ENCODE peak calls at places on chromosomes 5 and 9, in five cellular contexts. Q, J, D, X and T are unnamed samples.

GRCh38 chr5:116964438-116964837 is 389.8 kb upstream of the SEMA6A start:
- DNase-seq in J (no peak), Q (no peak), X (no peak), D (no peak), T (no peak)

GRCh38 chr5:83401122-83401620 is 70.4 kb upstream of the VCAN start:
- DNase-seq in D (no peak), X (peak), J (no peak), Q (peak), T (no peak)

GRCh38 chr9:121889990-121890563 is 203.0 kb downstream of the TTLL11 start:
- DNase-seq in Q (no peak), X (no peak), J (no peak), D (no peak), T (no peak)

GRCh38 chr5:94693043-94693822 is 74.8 kb downstream of the SLF1 start:
- DNase-seq in J (no peak), Q (peak), D (no peak), X (peak), T (no peak)

GRCh38 chr5:1907616-1908015 is 24.9 kb upstream of the IRX4 start:
- DNase-seq in Q (no peak), D (peak), X (no peak), J (no peak), T (no peak)

GRCh38 chr5:1417586-1418225 is 27.5 kb downstream of the SLC6A3 start:
- DNase-seq in Q (no peak), J (no peak), D (peak), X (no peak), T (no peak)

GRCh38 chr5:170403675-170404074 is 14.5 kb upstream of the KCNMB1 start:
- DNase-seq in J (no peak), X (no peak), Q (no peak), D (no peak), T (no peak)

GRCh38 chr9:123080444-123080843 is 47.0 kb downstream of the GPR21 start:
- DNase-seq in J (no peak), X (no peak), D (no peak), Q (no peak), T (no peak)

GRCh38 chr5:3285621-3286020 is 310.0 kb upstream of the IRX1 start:
- DNase-seq in J (no peak), Q (no peak), X (no peak), D (no peak), T (no peak)

GRCh38 chr5:16427572-16427971 is 38.0 kb downstream of the ZNF622 start:
- DNase-seq in X (no peak), J (no peak), D (no peak), Q (no peak), T (no peak)

GRCh38 chr5:97554992-97555981 is 372.2 kb upstream of the RIOK2 start:
- DNase-seq in X (no peak), Q (no peak), J (no peak), D (no peak), T (no peak)

GRCh38 chr5:527646-528591 is 3.7 kb upstream of the SLC9A3 start:
- DNase-seq in Q (no peak), D (no peak), J (no peak), X (no peak), T (peak)

GRCh38 chr5:171954721-171955120 is 51.7 kb downstream of the FBXW11 start:
- DNase-seq in Q (no peak), J (no peak), D (no peak), X (peak), T (no peak)

GRCh38 chr5:138824924-138825863 is 49.9 kb downstream of the LRRTM2 start:
- DNase-seq in D (no peak), Q (peak), X (peak), J (no peak), T (no peak)

GRCh38 chr9:99801775-99802174 is 19.9 kb upstream of the NR4A3 start:
- DNase-seq in Q (no peak), D (no peak), J (no peak), X (no peak), T (no peak)

GRCh38 chr5:53908752-53909151 is 348.3 kb downstream of the NDUFS4 start:
- DNase-seq in Q (no peak), X (no peak), D (no peak), J (no peak), T (no peak)

GRCh38 chr5:162209005-162209605 is 141.5 kb downstream of the GABRG2 start:
- DNase-seq in J (peak), D (no peak), Q (no peak), X (peak), T (peak)

GRCh38 chr5:114789773-114790402 is 379.8 kb downstream of the TRIM36 start:
- DNase-seq in Q (no peak), J (no peak), X (peak), D (no peak), T (no peak)

GRCh38 chr5:8136271-8136670 is 267.3 kb downstream of the MTRR start:
- DNase-seq in X (no peak), Q (no peak), J (no peak), D (no peak), T (no peak)

GRCh38 chr5:130975847-130976246 is 189.2 kb downstream of the HINT1 start:
- DNase-seq in J (no peak), X (no peak), D (no peak), Q (no peak), T (no peak)

GRCh38 chr9:21616082-21616778 is 134.1 kb upstream of the IFNE start:
- DNase-seq in J (no peak), D (no peak), X (peak), Q (no peak), T (no peak)

GRCh38 chr5:149203896-149204544 is 62.7 kb downstream of the ABLIM3 start:
- DNase-seq in J (no peak), Q (no peak), D (no peak), X (no peak), T (no peak)

GRCh38 chr9:34190996-34191892 is 12.4 kb downstream of the UBAP1 start:
- DNase-seq in Q (no peak), J (no peak), X (peak), D (peak), T (no peak)

GRCh38 chr9:21565137-21565536 is 83.0 kb upstream of the IFNE start:
- DNase-seq in J (no peak), D (no peak), Q (no peak), X (no peak), T (no peak)

GRCh38 chr9:113872485-113873143 is 3.5 kb upstream of the ZNF618 start:
- DNase-seq in X (no peak), Q (no peak), D (no peak), J (no peak), T (no peak)

GRCh38 chr5:65171645-65172044 is 310.1 kb downstream of the ADAMTS6 start:
- DNase-seq in X (no peak), D (no peak), J (no peak), Q (no peak), T (no peak)

GRCh38 chr9:98805506-98806272 is 1.8 kb upstream of the GALNT12 start:
- DNase-seq in Q (no peak), X (peak), D (no peak), J (no peak), T (no peak)

GRCh38 chr9:98251554-98251953 is 3.9 kb downstream of the TBC1D2 start:
- DNase-seq in X (peak), D (no peak), J (no peak), Q (no peak), T (no peak)

GRCh38 chr9:75417471-75417870 is 329.2 kb downstream of the OSTF1 start:
- DNase-seq in D (no peak), Q (no peak), X (no peak), J (no peak), T (no peak)

GRCh38 chr9:34237836-34238235 is 59.0 kb downstream of the UBAP1 start:
- DNase-seq in D (no peak), J (no peak), Q (no peak), X (no peak), T (no peak)

GRCh38 chr9:82597225-82598158 is 465.4 kb downstream of the RASEF start:
- DNase-seq in Q (no peak), D (no peak), J (no peak), X (peak), T (no peak)

GRCh38 chr9:116237456-116237855 is 83.9 kb downstream of the PAPPA start:
- DNase-seq in X (no peak), D (no peak), Q (no peak), J (no peak), T (no peak)

GRCh38 chr9:85741875-85742629 is at the start of gene AGTPBP1:
- DNase-seq in J (peak), Q (peak), X (peak), D (peak), T (peak)

DNA sequence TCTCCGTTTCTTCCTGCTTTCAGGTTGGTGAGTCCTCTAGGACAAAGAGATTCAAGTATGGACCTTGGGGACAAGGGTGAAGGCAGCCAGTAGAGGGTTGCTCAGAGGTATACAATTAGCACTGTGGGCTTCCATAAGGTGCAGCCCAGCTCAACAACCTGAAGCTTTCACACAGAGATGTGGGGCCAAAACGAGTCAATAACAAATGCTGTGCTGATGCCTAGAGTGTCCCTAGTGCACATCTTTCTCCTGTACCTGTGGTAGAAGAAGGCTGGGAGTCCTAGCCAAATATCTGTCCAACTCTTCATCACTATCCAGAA is 20.7 kb upstream of the MLANA start:
- DNase-seq in J (no peak), Q (no peak), D (no peak), X (no peak), T (no peak)
- TF ChIP-seq CTCF in J (no peak), Q (no peak), D (no peak), X (no peak), T (no peak)

DNA sequence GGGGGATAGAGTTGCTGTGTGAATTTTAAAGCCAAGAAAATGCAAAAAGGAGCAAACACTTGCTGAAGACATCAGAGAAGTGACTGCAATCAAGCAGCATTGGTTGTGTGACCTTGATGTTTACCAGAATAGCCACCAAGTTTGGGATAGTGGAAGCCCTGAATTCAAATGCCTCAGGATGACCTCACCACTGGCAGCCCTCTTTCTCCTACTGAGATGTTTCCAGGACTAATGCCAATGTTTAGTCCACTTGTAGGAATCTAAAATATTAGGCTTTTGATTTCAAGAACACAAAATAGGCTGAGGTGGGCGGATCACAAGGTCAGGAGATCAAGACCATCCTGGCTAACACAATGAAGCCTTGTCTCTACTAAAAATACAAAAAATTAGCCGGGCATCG is 112.2 kb upstream of the NUDT12 start:
- DNase-seq in D (no peak), X (no peak), J (no peak), Q (no peak), T (no peak)
- TF ChIP-seq CTCF in D (no peak), X (no peak), J (no peak), Q (no peak), T (no peak)

GRCh38 chr9:2473691-2474090 is 147.9 kb upstream of the VLDLR start:
- DNase-seq in D (no peak), Q (no peak), X (no peak), J (no peak), T (no peak)

GRCh38 chr9:2466703-2467102 is 154.9 kb upstream of the VLDLR start:
- DNase-seq in X (no peak), J (no peak), Q (no peak), D (no peak), T (no peak)

GRCh38 chr9:2465516-2465915 is 156.1 kb upstream of the VLDLR start:
- DNase-seq in Q (no peak), J (no peak), X (no peak), D (no peak), T (no peak)

GRCh38 chr9:2465921-2466460 is 155.6 kb upstream of the VLDLR start:
- DNase-seq in D (no peak), X (no peak), J (no peak), Q (peak), T (no peak)

DNA sequence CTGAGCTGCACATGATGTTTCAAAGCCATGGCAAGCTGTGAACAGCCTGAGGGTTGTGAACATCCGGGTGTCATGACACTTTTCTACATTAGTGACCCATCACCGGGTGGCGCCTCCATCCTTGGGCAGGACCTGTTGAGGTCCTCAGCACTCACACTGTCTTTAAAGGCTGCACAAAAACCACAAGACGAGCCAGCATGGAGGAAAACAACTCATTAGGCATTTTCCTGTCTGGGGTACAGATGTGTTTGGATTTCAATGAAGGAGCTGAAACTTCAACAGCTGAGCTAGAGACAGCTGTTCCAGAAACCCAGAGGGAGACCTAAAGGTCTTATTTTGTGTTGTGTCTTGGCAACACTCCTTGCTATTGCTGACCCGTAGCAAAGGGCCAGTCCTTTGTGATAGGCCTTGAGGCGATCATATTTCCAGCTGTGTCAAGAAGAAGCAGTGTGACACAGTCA is 151.9 kb upstream of the VLDLR start:
- DNase-seq in D (no peak), X (peak), Q (no peak), J (peak), T (peak)
- TF ChIP-seq CTCF in D (no peak), X (peak), Q (peak), J (no peak), T (no peak)

GRCh38 chr9:134218230-134218629 is 53.9 kb upstream of the RNU6ATAC start:
- DNase-seq in J (no peak), D (no peak), Q (no peak), X (no peak), T (no peak)

GRCh38 chr9:134216961-134217360 is 52.6 kb upstream of the RNU6ATAC start:
- DNase-seq in D (no peak), X (no peak), J (no peak), Q (no peak), T (no peak)

GRCh38 chr9:134215709-134216448 is 51.5 kb upstream of the RNU6ATAC start:
- DNase-seq in J (no peak), Q (no peak), X (peak), D (no peak), T (peak)

GRCh38 chr9:134216449-134216951 is 52.1 kb upstream of the RNU6ATAC start:
- DNase-seq in D (no peak), Q (no peak), J (no peak), X (no peak), T (no peak)

DNA sequence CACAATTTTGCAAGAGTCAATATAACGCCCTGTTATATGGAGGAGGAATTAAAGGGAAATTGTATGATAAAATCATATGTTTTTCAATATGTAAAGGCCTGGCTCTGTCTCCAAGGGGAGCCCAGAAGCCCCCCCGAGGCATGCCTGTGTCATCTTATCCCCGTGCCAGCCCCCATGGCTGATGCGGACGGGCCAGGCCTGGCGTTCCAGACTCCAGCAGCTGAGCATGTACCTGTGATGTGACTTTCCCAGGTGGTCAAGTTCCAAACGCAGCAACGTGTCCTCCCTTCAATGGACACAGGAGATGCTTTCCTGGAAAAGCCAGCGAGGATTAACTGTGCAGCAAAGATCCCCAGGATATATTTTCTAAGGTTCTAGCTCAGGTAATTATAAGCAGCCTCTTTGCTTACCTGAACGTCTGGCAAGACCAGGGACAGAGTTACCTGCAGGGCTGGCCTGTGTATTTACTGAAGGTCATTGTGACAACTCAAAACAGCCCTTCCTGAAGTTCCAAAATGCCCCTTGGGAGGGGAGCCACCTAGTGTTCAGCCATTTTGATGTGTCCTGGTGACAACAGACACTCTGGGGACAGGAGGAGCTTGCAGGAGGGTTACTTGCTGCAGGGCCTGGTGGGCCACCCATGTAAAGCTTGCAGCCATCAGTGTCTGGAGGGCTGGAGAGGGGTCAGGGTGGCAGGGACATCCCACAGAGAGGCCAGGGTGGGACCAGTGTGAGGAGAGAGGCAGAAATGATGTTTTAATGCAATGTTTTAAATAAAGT is 53.3 kb upstream of the RNU6ATAC start:
- DNase-seq in Q (no peak), J (no peak), D (no peak), X (no peak), T (no peak)
- TF ChIP-seq CTCF in Q (peak), J (no peak), D (no peak), X (no peak), T (no peak)

DNA sequence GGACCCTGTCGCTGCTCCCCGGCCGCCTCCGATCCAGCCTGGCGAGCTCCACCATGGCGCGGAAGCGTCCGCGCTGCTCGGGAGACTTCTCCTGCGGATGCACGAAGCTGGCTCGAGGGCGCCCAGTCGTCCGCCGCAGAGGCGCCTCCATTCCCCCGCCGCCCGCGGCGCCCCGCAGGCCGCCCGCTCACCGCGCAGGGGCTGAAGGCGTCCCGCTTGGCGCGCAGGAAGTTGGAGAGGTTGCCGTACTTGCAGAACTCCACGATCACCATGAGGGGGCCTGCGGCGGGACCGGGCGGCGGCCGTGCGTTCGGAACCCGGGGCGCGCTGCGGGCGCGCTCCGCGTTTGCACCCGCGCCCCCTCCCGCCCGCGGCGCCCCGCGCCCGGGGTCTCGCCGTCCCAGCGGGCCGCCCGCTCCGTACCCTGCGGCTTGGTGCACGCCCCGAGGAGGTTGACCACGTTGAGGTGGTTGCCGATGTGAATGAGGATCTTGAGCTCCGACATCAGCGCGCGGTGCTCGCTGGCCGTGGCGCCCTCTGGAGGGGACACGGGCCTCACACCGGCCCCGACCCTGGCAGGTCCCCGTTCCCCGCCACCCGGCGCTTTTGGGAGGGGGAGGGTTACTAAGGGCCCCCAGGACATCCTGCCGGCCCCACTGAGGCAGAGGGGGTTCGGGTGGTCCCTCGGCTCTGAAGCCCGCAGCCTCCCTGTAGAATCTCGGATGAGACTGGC is 27.7 kb upstream of the SCGB3A1 start:
- DNase-seq in Q (no peak), J (peak), X (peak), D (no peak), T (peak)
- TF ChIP-seq CTCF in Q (peak), J (peak), X (peak), D (no peak), T (no peak)

DNA sequence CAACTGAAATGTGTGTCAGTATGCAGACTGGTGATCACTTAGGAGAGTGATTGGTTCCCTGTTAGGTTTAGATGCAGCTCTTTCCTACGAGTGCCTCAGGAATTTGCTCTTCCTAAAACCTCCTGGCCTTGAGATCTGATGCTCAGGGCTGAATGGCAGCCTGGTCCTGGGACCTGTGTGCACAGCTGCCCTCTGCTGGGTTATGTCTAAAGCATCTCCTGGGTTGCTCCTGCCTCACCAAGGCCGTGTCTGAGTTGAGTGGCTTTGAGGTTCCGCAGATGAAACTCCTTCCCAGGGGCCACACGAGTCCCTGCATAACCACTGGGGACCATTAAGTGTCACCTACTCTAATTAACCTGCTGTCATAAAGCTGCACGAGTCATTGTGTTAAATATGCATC is 59.5 kb downstream of the MVB12B start:
- DNase-seq in Q (no peak), X (peak), J (no peak), D (no peak), T (peak)
- TF ChIP-seq CTCF in Q (peak), X (peak), J (peak), D (no peak), T (no peak)

DNA sequence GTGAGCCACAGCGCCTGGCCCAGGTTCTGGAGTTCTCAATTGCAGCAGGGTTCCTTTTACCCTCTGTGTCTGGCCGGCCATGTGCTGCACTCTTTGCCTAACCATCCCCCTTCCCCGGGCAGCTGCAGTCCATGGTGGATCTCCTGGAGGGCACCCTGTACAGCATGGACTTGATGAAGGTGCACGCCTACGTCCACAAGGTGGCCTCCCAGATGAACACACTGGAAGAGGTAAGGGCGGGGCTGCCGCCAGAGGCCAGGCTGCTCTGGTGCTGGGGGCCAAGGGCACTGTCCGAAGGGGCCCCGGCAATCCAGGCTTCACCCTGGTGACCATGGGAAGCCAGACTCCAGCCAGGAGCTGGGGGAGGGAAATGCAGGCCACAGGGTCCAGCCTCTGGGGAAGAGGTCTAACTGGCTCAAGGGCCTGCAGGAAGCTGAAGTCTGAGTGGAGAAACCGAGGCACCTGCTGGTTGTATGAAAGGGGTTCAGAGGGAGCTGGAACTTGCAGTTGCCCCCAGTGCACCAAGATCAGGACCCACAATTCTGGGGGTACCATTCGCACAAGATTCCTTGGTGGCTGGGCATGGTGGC is 18.1 kb downstream of the OLFML2A start:
- DNase-seq in X (no peak), D (no peak), Q (no peak), J (no peak), T (no peak)
- TF ChIP-seq CTCF in X (no peak), D (no peak), Q (no peak), J (no peak), T (no peak)

GRCh38 chr5:150589791-150590601 is 50.5 kb upstream of the SYNPO start:
- DNase-seq in D (peak), X (peak), J (no peak), Q (no peak), T (peak)
- TF ChIP-seq CTCF in D (peak), X (peak), J (no peak), Q (peak), T (peak)